ENCODE peak calls at places on chromosomes 7 and 10, in ten cellular contexts. Y, H, O, E, G, N, M, T, Q and Z are unnamed samples.

GRCh38 chr7:31744294-31744874 is 57.4 kb downstream of the PPP1R17 start:
- DNase-seq in Y (no peak), H (no peak), O (peak; percentile 29), E (peak; percentile 79), G (peak; percentile 73), N (no peak), M (peak; percentile 41), T (peak; percentile 7), Q (peak; percentile 60), Z (peak; percentile 45)

GRCh38 chr10:72344932-72345331 is 9.8 kb downstream of the DNAJB12 start:
- DNase-seq in Y (no peak), H (no peak), O (no peak), E (no peak), G (no peak), N (no peak), M (no peak), T (no peak), Q (no peak), Z (no peak)

GRCh38 chr10:22693371-22693784 is 21.0 kb downstream of the PIP4K2A start:
- DNase-seq in Y (no peak), H (no peak), O (no peak), E (no peak), G (no peak), N (no peak), M (peak; percentile 32), T (peak; percentile 25), Q (no peak), Z (no peak)

GRCh38 chr7:7848245-7848644 is 120.4 kb upstream of the GLCCI1 start:
- DNase-seq in Y (no peak), H (no peak), O (no peak), E (no peak), G (no peak), N (no peak), M (no peak), T (no peak), Q (no peak), Z (no peak)

GRCh38 chr7:97003262-97004236 is 1.8 kb upstream of the DLX6 start:
- DNase-seq in Y (no peak), H (no peak), O (no peak), E (no peak), G (no peak), N (no peak), M (no peak), T (no peak), Q (no peak), Z (no peak)

GRCh38 chr7:90211391-90212148 is at the start of gene STEAP2:
- DNase-seq in Y (peak; percentile 90), H (no peak), O (peak; percentile 53), E (peak; percentile 95), G (peak; percentile 83), N (no peak), M (peak; percentile 57), T (peak; percentile 28), Q (peak; percentile 91), Z (peak; percentile 90)

GRCh38 chr7:148501707-148502139 is 88.8 kb upstream of the C7orf33 start:
- DNase-seq in Y (no peak), H (no peak), O (no peak), E (peak; percentile 54), G (no peak), N (no peak), M (peak; percentile 30), T (no peak), Q (peak; percentile 61), Z (no peak)

GRCh38 chr7:5222861-5223411 is 32.9 kb downstream of the WIPI2 start:
- DNase-seq in Y (peak; percentile 64), H (no peak), O (no peak), E (peak; percentile 83), G (no peak), N (no peak), M (no peak), T (no peak), Q (no peak), Z (no peak)

GRCh38 chr10:75972494-75973276 is 541.3 kb downstream of the LRMDA start:
- DNase-seq in Y (no peak), H (no peak), O (no peak), E (peak; percentile 69), G (peak; percentile 61), N (no peak), M (no peak), T (no peak), Q (no peak), Z (no peak)

GRCh38 chr7:44881066-44881600 is 4.2 kb downstream of the PURB start:
- DNase-seq in Y (no peak), H (no peak), O (no peak), E (no peak), G (no peak), N (no peak), M (no peak), T (no peak), Q (no peak), Z (no peak)

GRCh38 chr7:82527831-82528230 is 84.3 kb upstream of the CACNA2D1 start:
- DNase-seq in Y (no peak), H (no peak), O (no peak), E (no peak), G (no peak), N (no peak), M (no peak), T (no peak), Q (no peak), Z (no peak)

GRCh38 chr10:35890061-35890969 is 248.2 kb upstream of the FZD8 start:
- DNase-seq in Y (no peak), H (no peak), O (no peak), E (peak; percentile 28), G (no peak), N (no peak), M (no peak), T (no peak), Q (no peak), Z (no peak)

GRCh38 chr10:68223535-68224165 is 8.3 kb downstream of the ATOH7 start:
- DNase-seq in Y (no peak), H (no peak), O (no peak), E (peak; percentile 16), G (no peak), N (no peak), M (no peak), T (no peak), Q (peak; percentile 29), Z (no peak)

GRCh38 chr7:33744293-33744692 is 161.0 kb upstream of the BMPER start:
- DNase-seq in Y (no peak), H (no peak), O (no peak), E (peak; percentile 32), G (no peak), N (no peak), M (no peak), T (no peak), Q (peak; percentile 66), Z (no peak)

GRCh38 chr7:139362302-139362701 is 2.6 kb downstream of the LUC7L2 start:
- DNase-seq in Y (no peak), H (no peak), O (no peak), E (no peak), G (no peak), N (no peak), M (no peak), T (no peak), Q (peak; percentile 67), Z (no peak)

GRCh38 chr7:83427929-83428328 is 221.0 kb downstream of the SEMA3E start:
- DNase-seq in Y (no peak), H (no peak), O (no peak), E (no peak), G (no peak), N (no peak), M (no peak), T (no peak), Q (peak; percentile 31), Z (no peak)

GRCh38 chr10:129511758-129512157 is 44.7 kb downstream of the MGMT start:
- DNase-seq in Y (peak; percentile 58), H (no peak), O (no peak), E (no peak), G (peak; percentile 21), N (no peak), M (no peak), T (no peak), Q (no peak), Z (no peak)

GRCh38 chr7:77327932-77328628 is 88.1 kb downstream of the GSAP start:
- DNase-seq in Y (no peak), H (no peak), O (no peak), E (no peak), G (no peak), N (no peak), M (peak; percentile 39), T (no peak), Q (no peak), Z (no peak)

GRCh38 chr7:7148799-7149481 is 33.4 kb upstream of the C1GALT1 start:
- DNase-seq in Y (no peak), H (no peak), O (no peak), E (peak; percentile 59), G (no peak), N (no peak), M (no peak), T (no peak), Q (no peak), Z (no peak)

GRCh38 chr7:2663121-2663886 is 24.7 kb upstream of the AMZ1 start:
- DNase-seq in Y (peak; percentile 83), H (no peak), O (no peak), E (no peak), G (no peak), N (no peak), M (no peak), T (no peak), Q (no peak), Z (peak; percentile 93)

GRCh38 chr10:16348891-16349290 is 87.9 kb upstream of the PTER start:
- DNase-seq in Y (no peak), H (no peak), O (no peak), E (no peak), G (no peak), N (no peak), M (no peak), T (no peak), Q (no peak), Z (no peak)

GRCh38 chr10:110429301-110429700 is 68.4 kb upstream of the DUSP5 start:
- DNase-seq in Y (peak; percentile 11), H (no peak), O (no peak), E (no peak), G (no peak), N (no peak), M (no peak), T (no peak), Q (no peak), Z (no peak)

GRCh38 chr7:143295870-143296269 is 7.7 kb downstream of the CASP2 start:
- DNase-seq in Y (no peak), H (no peak), O (no peak), E (no peak), G (no peak), N (no peak), M (no peak), T (no peak), Q (no peak), Z (no peak)

GRCh38 chr7:47472444-47473157 is 109.3 kb downstream of the TNS3 start:
- DNase-seq in Y (no peak), H (no peak), O (no peak), E (no peak), G (no peak), N (no peak), M (no peak), T (no peak), Q (no peak), Z (no peak)

GRCh38 chr7:74544706-74545469 is 91.2 kb downstream of the GTF2IRD1 start:
- DNase-seq in Y (no peak), H (no peak), O (no peak), E (peak; percentile 73), G (no peak), N (no peak), M (peak; percentile 19), T (peak; percentile 12), Q (peak; percentile 83), Z (no peak)

GRCh38 chr10:44959243-44960097 is at the start of gene RASSF4:
- DNase-seq in Y (peak; percentile 99), H (peak; percentile 85), O (no peak), E (peak; percentile 95), G (peak; percentile 93), N (peak; percentile 91), M (peak; percentile 95), T (peak; percentile 93), Q (peak; percentile 99), Z (peak; percentile 98)

GRCh38 chr7:39527296-39527695 is 38.9 kb upstream of the YAE1 start:
- DNase-seq in Y (no peak), H (no peak), O (no peak), E (no peak), G (no peak), N (no peak), M (no peak), T (no peak), Q (no peak), Z (no peak)

GRCh38 chr7:28996836-28997235 is 38.7 kb upstream of the TRIL start:
- DNase-seq in Y (no peak), H (no peak), O (no peak), E (no peak), G (no peak), N (no peak), M (no peak), T (no peak), Q (no peak), Z (no peak)